ENCODE peak calls at places on chromosomes 6 and 20, in four cellular contexts. G is NCI-H1048, B is ovary, Y is HCEC 1CT. Z is an unnamed sample.

GRCh38 chr6:19663479-19663878 is 173.7 kb upstream of the ID4 start:
- DNase-seq in G (no peak), Y (no peak), B (no peak), Z (no peak)

GRCh38 chr20:277496-277781 is 13.1 kb downstream of the C20orf96 start:
- DNase-seq in B (no peak), Y (no peak), G (no peak), Z (no peak)

GRCh38 chr20:59820204-59821041 is 113.0 kb downstream of the SYCP2 start:
- DNase-seq in B (no peak), G (no peak), Y (no peak), Z (peak)

GRCh38 chr6:96066376-96066775 is 50.6 kb downstream of the FUT9 start:
- DNase-seq in B (no peak), Y (no peak), G (no peak), Z (no peak)

GRCh38 chr6:49979584-49979983 is 10.2 kb upstream of the DEFB113 start:
- DNase-seq in G (no peak), Y (no peak), B (no peak), Z (no peak)

GRCh38 chr6:128417698-128418097 is 102.7 kb downstream of the PTPRK start:
- DNase-seq in G (no peak), Y (no peak), B (no peak), Z (no peak)

GRCh38 chr6:25138697-25139051 is 140.5 kb upstream of the CARMIL1 start:
- DNase-seq in G (no peak), B (no peak), Y (peak), Z (no peak)

GRCh38 chr20:20499469-20499868 is 131.6 kb downstream of the INSM1 start:
- DNase-seq in Y (no peak), G (no peak), B (no peak), Z (no peak)

GRCh38 chr6:140372064-140372463 is 997.6 kb upstream of the CITED2 start:
- DNase-seq in G (no peak), B (no peak), Y (no peak), Z (no peak)

GRCh38 chr6:29796026-29796425 is 31.6 kb upstream of the HLA-G start:
- DNase-seq in Y (no peak), G (no peak), B (no peak), Z (no peak)

GRCh38 chr6:136037885-136038460 is 186.5 kb downstream of the PDE7B start:
- DNase-seq in B (peak), Y (peak), G (no peak), Z (peak)

GRCh38 chr6:28326371-28326948 is 9.5 kb downstream of the ZSCAN31 start:
- DNase-seq in B (no peak), G (no peak), Y (no peak), Z (no peak)

GRCh38 chr6:136889271-136890193 is 32.6 kb upstream of the SLC35D3 start:
- DNase-seq in B (no peak), G (no peak), Y (no peak), Z (no peak)

GRCh38 chr6:14984454-14984853 is 261.4 kb upstream of the JARID2 start:
- DNase-seq in Y (peak), G (no peak), B (no peak), Z (peak)

GRCh38 chr6:15811107-15811506 is 148.3 kb upstream of the DTNBP1 start:
- DNase-seq in B (no peak), Y (no peak), G (no peak), Z (no peak)

GRCh38 chr6:35082733-35083403 is 58.3 kb downstream of the TCP11 start:
- DNase-seq in Y (no peak), G (no peak), B (no peak), Z (peak)

GRCh38 chr20:40587038-40587437 is 102.0 kb downstream of the MAFB start:
- DNase-seq in B (no peak), Y (no peak), G (no peak), Z (no peak)

GRCh38 chr6:43253401-43253800 is 10.1 kb downstream of the TTBK1 start:
- DNase-seq in Y (no peak), G (no peak), B (no peak), Z (no peak)

GRCh38 chr20:3613821-3614440 is 49.3 kb downstream of the GFRA4 start:
- DNase-seq in Y (no peak), G (no peak), B (no peak), Z (no peak)

Z was measured in Right ventricle myocardium superior.